ENCODE peak calls at places on chromosome 15, in five cellular contexts. E, I, K, Y and D are unnamed samples.
A peak's percentile ranks its signal among the peaks of the same experiment; 100 is the strongest.

GRCh38 chr15:38707802-38708671 is 143.4 kb upstream of the RASGRP1 start:
- DNase-seq in E (peak; percentile 78), I (no peak), K (no peak), Y (no peak), D (peak; percentile 51)

GRCh38 chr15:56815247-56815646 is 81.9 kb upstream of the ZNF280D start:
- DNase-seq in E (no peak), I (no peak), K (peak; percentile 47), Y (no peak), D (no peak)

GRCh38 chr15:94576889-94577533 is 345.6 kb downstream of the MCTP2 start:
- DNase-seq in E (peak; percentile 39), I (no peak), K (no peak), Y (no peak), D (peak; percentile 62)

GRCh38 chr15:101488300-101489164 is 975 bp downstream of the PCSK6 start:
- DNase-seq in E (no peak), I (no peak), K (no peak), Y (no peak), D (no peak)

GRCh38 chr15:68479406-68479805 is 47.4 kb upstream of the ITGA11 start:
- DNase-seq in E (peak; percentile 86), I (no peak), K (no peak), Y (no peak), D (no peak)

GRCh38 chr15:72285927-72286516 is 13.7 kb upstream of the PARP6 start:
- DNase-seq in E (peak; percentile 26), I (no peak), K (no peak), Y (no peak), D (peak; percentile 27)

GRCh38 chr15:31357148-31357547 is 30.5 kb downstream of the KLF13 start:
- DNase-seq in E (no peak), I (no peak), K (no peak), Y (no peak), D (no peak)

GRCh38 chr15:75348563-75349350 is 1.9 kb downstream of the NEIL1 start:
- DNase-seq in E (peak; percentile 41), I (no peak), K (no peak), Y (no peak), D (peak; percentile 14)

GRCh38 chr15:66848666-66849392 is 146.8 kb downstream of the SMAD6 start:
- DNase-seq in E (no peak), I (no peak), K (no peak), Y (no peak), D (no peak)

GRCh38 chr15:35330921-35331320 is 215.0 kb downstream of the DPH6 start:
- DNase-seq in E (no peak), I (no peak), K (no peak), Y (no peak), D (no peak)

GRCh38 chr15:64503640-64504039 is 43.3 kb downstream of the ZNF609 start:
- DNase-seq in E (no peak), I (no peak), K (no peak), Y (no peak), D (no peak)

GRCh38 chr15:66019377-66019776 is 150.1 kb downstream of the RAB11A start:
- DNase-seq in E (no peak), I (no peak), K (no peak), Y (no peak), D (no peak)

GRCh38 chr15:74378853-74379252 is 11.4 kb upstream of the CYP11A1 start:
- DNase-seq in E (peak; percentile 42), I (no peak), K (peak; percentile 72), Y (no peak), D (no peak)

GRCh38 chr15:99909914-99910313 is 176.7 kb upstream of the LYSMD4 start:
- DNase-seq in E (peak; percentile 3), I (no peak), K (no peak), Y (no peak), D (peak; percentile 62)

GRCh38 chr15:52730594-52730993 is 51.4 kb upstream of the ATOSA start:
- DNase-seq in E (no peak), I (no peak), K (no peak), Y (no peak), D (no peak)

GRCh38 chr15:66592505-66593218 is 26.9 kb upstream of the LCTL start:
- DNase-seq in E (no peak), I (no peak), K (no peak), Y (no peak), D (no peak)

GRCh38 chr15:25905140-25905539 is 42.0 kb upstream of the ATP10A start:
- DNase-seq in E (peak; percentile 96), I (no peak), K (no peak), Y (no peak), D (no peak)

GRCh38 chr15:101206173-101206572 is 45.7 kb downstream of the CHSY1 start:
- DNase-seq in E (peak; percentile 83), I (no peak), K (no peak), Y (peak; percentile 35), D (no peak)

GRCh38 chr15:58549013-58549779 is 117.4 kb downstream of the LIPC start:
- DNase-seq in E (no peak), I (no peak), K (no peak), Y (no peak), D (no peak)

GRCh38 chr15:85318048-85318731 is 62.2 kb upstream of the AKAP13 start:
- DNase-seq in E (peak; percentile 89), I (no peak), K (peak; percentile 82), Y (no peak), D (no peak)

GRCh38 chr15:97521894-97522293 is 438.6 kb upstream of the ARRDC4 start:
- DNase-seq in E (no peak), I (no peak), K (no peak), Y (no peak), D (peak; percentile 73)

GRCh38 chr15:85463273-85463937 is 83.0 kb downstream of the AKAP13 start:
- DNase-seq in E (no peak), I (no peak), K (no peak), Y (no peak), D (no peak)

GRCh38 chr15:74421302-74422245 is 12.2 kb downstream of the SEMA7A start:
- DNase-seq in E (no peak), I (no peak), K (no peak), Y (no peak), D (peak; percentile 71)

GRCh38 chr15:68492855-68493254 is 60.9 kb upstream of the ITGA11 start:
- DNase-seq in E (peak; percentile 87), I (no peak), K (no peak), Y (no peak), D (no peak)

GRCh38 chr15:35078221-35078915 is 6.7 kb downstream of the NANOGP8 start:
- DNase-seq in E (peak; percentile 72), I (peak; percentile 6), K (no peak), Y (no peak), D (peak; percentile 73)

GRCh38 chr15:31353931-31354330 is 27.3 kb downstream of the KLF13 start:
- DNase-seq in E (peak; percentile 32), I (no peak), K (no peak), Y (no peak), D (no peak)

GRCh38 chr15:73239564-73240208 is 129.1 kb downstream of the HCN4 start:
- DNase-seq in E (no peak), I (peak; percentile 3), K (no peak), Y (no peak), D (peak; percentile 72)

GRCh38 chr15:74826372-74826819 is at the start of gene CPLX3:
- DNase-seq in E (peak; percentile 32), I (no peak), K (no peak), Y (no peak), D (no peak)

GRCh38 chr15:45762726-45763125 is 127.9 kb downstream of the SQOR start:
- DNase-seq in E (no peak), I (no peak), K (no peak), Y (no peak), D (no peak)

GRCh38 chr15:44710236-44711088 is 661 bp downstream of the PATL2 start:
- DNase-seq in E (peak; percentile 65), I (peak; percentile 25), K (no peak), Y (no peak), D (peak; percentile 33)

GRCh38 chr15:92385096-92385495 is 8.6 kb upstream of the ST8SIA2 start:
- DNase-seq in E (peak; percentile 86), I (no peak), K (no peak), Y (no peak), D (no peak)

GRCh38 chr15:75313116-75313845 is 22.6 kb upstream of the COMMD4 start:
- DNase-seq in E (no peak), I (no peak), K (no peak), Y (no peak), D (no peak)

GRCh38 chr15:90271459-90272166 is 6.1 kb downstream of the NGRN start:
- DNase-seq in E (no peak), I (no peak), K (no peak), Y (no peak), D (no peak)

GRCh38 chr15:99125061-99125990 is 20.4 kb downstream of the SYNM start:
- DNase-seq in E (no peak), I (no peak), K (no peak), Y (no peak), D (no peak)

GRCh38 chr15:52098328-52098727 is 14.2 kb downstream of the BCL2L10 start:
- DNase-seq in E (no peak), I (no peak), K (no peak), Y (no peak), D (no peak)

GRCh38 chr15:85692873-85693272 is 101.9 kb downstream of the KLHL25 start:
- DNase-seq in E (no peak), I (no peak), K (no peak), Y (no peak), D (no peak)

GRCh38 chr15:63501256-63502089 is 2.9 kb upstream of the USP3 start:
- DNase-seq in E (peak; percentile 96), I (no peak), K (peak; percentile 57), Y (no peak), D (peak; percentile 14)